ENCODE peak calls at places on chromosomes 4 and X, in eight cellular contexts. J, O, C, L, T, D, U and X are unnamed samples.

GRCh38 chr4:158169931-158170690 is 2.7 kb downstream of the GASK1B start:
- DNase-seq in J (no peak), O (no peak), C (no peak), L (no peak), T (no peak), D (no peak), U (no peak), X (no peak)

GRCh38 chr4:15353207-15353606 is 74.6 kb upstream of the C1QTNF7 start:
- DNase-seq in J (no peak), O (no peak), C (no peak), L (no peak), T (no peak), D (no peak), U (no peak), X (no peak)

GRCh38 chrX:136496359-136496767 is 1.0 kb upstream of the HTATSF1 start:
- DNase-seq in J (no peak), O (no peak), C (no peak), L (no peak), T (no peak), D (no peak), U (no peak), X (no peak)

GRCh38 chrX:69028006-69028760 is 137.1 kb downstream of the PJA1 start:
- DNase-seq in J (no peak), O (no peak), C (no peak), L (no peak), T (no peak), D (no peak), U (no peak), X (no peak)

GRCh38 chrX:16258936-16259335 is 91.7 kb downstream of the MAGEB17 start:
- DNase-seq in J (no peak), O (no peak), C (no peak), L (no peak), T (no peak), D (no peak), U (no peak), X (no peak)

GRCh38 chr4:158809611-158810486 is 41.0 kb downstream of the FNIP2 start:
- DNase-seq in J (no peak), O (no peak), C (no peak), L (no peak), T (no peak), D (peak), U (no peak), X (peak)

GRCh38 chr4:58602022-58602421 is 1491.8 kb upstream of the IGFBP7 start:
- DNase-seq in J (no peak), O (no peak), C (no peak), L (no peak), T (no peak), D (no peak), U (no peak), X (no peak)

GRCh38 chrX:97168646-97169045 is 284.9 kb downstream of the RPA4 start:
- DNase-seq in J (no peak), O (no peak), C (no peak), L (no peak), T (no peak), D (no peak), U (no peak), X (no peak)

GRCh38 chr4:128600996-128601857 is 208.3 kb upstream of the JADE1 start:
- DNase-seq in J (no peak), O (peak), C (no peak), L (peak), T (peak), D (peak), U (peak), X (no peak)

GRCh38 chr4:3250956-3251690 is 2.2 kb downstream of the MSANTD1 start:
- DNase-seq in J (no peak), O (no peak), C (no peak), L (peak), T (peak), D (peak), U (no peak), X (no peak)

GRCh38 chr4:133452669-133453068 is 303.6 kb downstream of the PCDH10 start:
- DNase-seq in J (no peak), O (no peak), C (no peak), L (no peak), T (no peak), D (no peak), U (no peak), X (no peak)

GRCh38 chrX:65695849-65696248 is 28.4 kb downstream of the MSN start:
- DNase-seq in J (no peak), O (no peak), C (no peak), L (no peak), T (no peak), D (no peak), U (no peak), X (no peak)

GRCh38 chrX:23504895-23505294 is 162.4 kb upstream of the PRDX4 start:
- DNase-seq in J (no peak), O (no peak), C (no peak), L (no peak), T (no peak), D (no peak), U (no peak), X (no peak)

GRCh38 chrX:119622356-119623232 is 16.4 kb upstream of the NKRF start:
- DNase-seq in J (no peak), O (peak), C (no peak), L (no peak), T (peak), D (peak), U (no peak), X (peak)

GRCh38 chr4:121199742-121200561 is 35.8 kb upstream of the TNIP3 start:
- DNase-seq in J (no peak), O (no peak), C (no peak), L (no peak), T (no peak), D (no peak), U (no peak), X (no peak)

GRCh38 chr4:168699224-168699878 is 202.5 kb downstream of the PALLD start:
- DNase-seq in J (no peak), O (peak), C (no peak), L (no peak), T (no peak), D (no peak), U (no peak), X (no peak)

GRCh38 chrX:7120578-7121219 is 26.8 kb upstream of the STS start:
- DNase-seq in J (no peak), O (no peak), C (no peak), L (no peak), T (no peak), D (no peak), U (no peak), X (peak)

GRCh38 chr4:11632488-11632887 is 203.8 kb upstream of the HS3ST1 start:
- DNase-seq in J (no peak), O (no peak), C (no peak), L (no peak), T (no peak), D (no peak), U (no peak), X (no peak)

GRCh38 chr4:65789341-65789740 is 119.1 kb upstream of the EPHA5 start:
- DNase-seq in J (no peak), O (no peak), C (no peak), L (no peak), T (no peak), D (no peak), U (no peak), X (no peak)

GRCh38 chrX:78643106-78643505 is 16.0 kb downstream of the RTL3 start:
- DNase-seq in J (no peak), O (no peak), C (no peak), L (no peak), T (no peak), D (no peak), U (no peak), X (peak)

GRCh38 chr4:67684839-67685531 is 16.0 kb downstream of the UBA6 start:
- DNase-seq in J (no peak), O (no peak), C (no peak), L (no peak), T (no peak), D (no peak), U (no peak), X (no peak)

GRCh38 chrX:94551831-94552230 is 877.8 kb downstream of the FAM133A start:
- DNase-seq in J (no peak), O (no peak), C (no peak), L (no peak), T (no peak), D (no peak), U (no peak), X (no peak)

GRCh38 chr4:16226816-16227461 is 668 bp upstream of the TAPT1 start:
- DNase-seq in J (no peak), O (peak), C (no peak), L (peak), T (peak), D (peak), U (no peak), X (peak)

GRCh38 chrX:102832661-102833060 is 104.4 kb upstream of the RAB40AL start:
- DNase-seq in J (no peak), O (no peak), C (no peak), L (no peak), T (no peak), D (no peak), U (no peak), X (peak)

GRCh38 chr4:88522702-88523324 is 763 bp downstream of the PYURF start:
- DNase-seq in J (no peak), O (peak), C (no peak), L (peak), T (peak), D (peak), U (peak), X (peak)

GRCh38 chr4:5237086-5237485 is 185.8 kb downstream of the STK32B start:
- DNase-seq in J (no peak), O (no peak), C (no peak), L (no peak), T (no peak), D (no peak), U (no peak), X (no peak)

GRCh38 chrX:10945463-10945862 is 165.7 kb upstream of the HCCS start:
- DNase-seq in J (no peak), O (no peak), C (no peak), L (no peak), T (no peak), D (no peak), U (no peak), X (no peak)

GRCh38 chrX:152810403-152810802 is 20.2 kb downstream of the CETN2 start:
- DNase-seq in J (no peak), O (no peak), C (no peak), L (no peak), T (no peak), D (no peak), U (no peak), X (no peak)

GRCh38 chrX:10393899-10394298 is 226.5 kb downstream of the MID1 start:
- DNase-seq in J (no peak), O (no peak), C (no peak), L (no peak), T (no peak), D (no peak), U (no peak), X (no peak)

DNA sequence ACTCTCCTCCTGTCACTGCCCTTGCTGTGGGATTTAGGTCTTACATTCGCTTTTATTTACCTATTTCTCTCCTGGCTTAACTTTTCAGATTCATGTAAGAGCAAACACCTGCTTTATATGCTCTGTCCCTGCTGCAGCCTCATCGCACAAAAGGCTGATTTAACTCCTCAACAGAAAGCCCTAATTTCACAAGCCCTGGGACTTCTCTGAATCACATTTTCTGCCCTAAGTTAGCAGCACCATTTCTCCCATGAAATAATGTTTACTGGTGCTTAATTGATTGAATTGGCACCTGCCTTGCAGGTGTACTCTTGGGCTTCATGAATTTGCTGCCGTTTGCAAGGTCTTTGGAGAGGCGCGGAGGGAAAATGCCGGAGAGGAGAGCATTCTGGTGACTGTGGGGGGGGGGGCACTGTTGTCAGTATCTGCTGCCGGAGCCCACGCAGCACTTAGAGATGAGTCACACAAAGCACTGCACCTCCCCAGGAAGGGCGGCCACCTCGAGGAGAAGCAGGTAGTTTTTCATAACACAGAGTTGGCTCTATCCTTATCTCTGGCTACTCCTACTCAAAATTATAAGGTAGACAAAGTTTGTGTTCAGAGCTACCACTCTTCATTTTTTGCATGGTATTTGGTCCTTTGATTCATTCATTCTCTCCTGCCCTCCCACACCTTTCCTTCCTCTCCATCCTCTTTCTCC is 76.4 kb upstream of the SCOC start:
- DNase-seq in J (no peak), O (no peak), C (no peak), L (no peak), T (no peak), D (no peak), U (no peak), X (no peak)
- H3K27ac ChIP-seq in J (peak), O (peak), C (no peak), L (no peak), T (peak), D (no peak), U (no peak), X (no peak)

GRCh38 chr4:30630431-30630830 is 89.7 kb upstream of the PCDH7 start:
- DNase-seq in J (no peak), O (no peak), C (no peak), L (no peak), T (no peak), D (no peak), U (no peak), X (no peak)
- H3K27ac ChIP-seq in J (no peak), O (no peak), C (no peak), L (no peak), T (no peak), D (no peak), U (no peak), X (no peak)

DNA sequence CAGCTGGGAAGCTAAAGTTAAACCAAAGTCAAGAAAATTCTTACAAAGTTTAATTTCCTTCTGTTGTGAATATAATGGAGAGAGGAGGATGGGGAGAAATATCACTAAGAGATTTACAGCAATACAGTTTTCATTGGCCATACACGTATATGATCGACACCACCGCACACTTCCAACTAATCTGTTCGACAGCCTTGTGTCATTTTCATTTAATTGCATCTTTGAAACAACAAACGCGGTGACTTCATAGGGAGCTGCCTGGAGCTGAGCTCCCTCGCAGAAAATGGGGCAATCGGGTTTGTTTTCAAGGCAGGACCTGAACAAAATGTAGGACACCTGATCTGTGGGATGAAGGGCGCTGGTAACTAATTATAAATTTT is 1.3 kb downstream of the PTPN13 start:
- DNase-seq in J (no peak), O (no peak), C (no peak), L (no peak), T (no peak), D (peak), U (no peak), X (peak)
- H3K27ac ChIP-seq in J (peak), O (peak), C (peak), L (no peak), T (peak), D (peak), U (peak), X (peak)

DNA sequence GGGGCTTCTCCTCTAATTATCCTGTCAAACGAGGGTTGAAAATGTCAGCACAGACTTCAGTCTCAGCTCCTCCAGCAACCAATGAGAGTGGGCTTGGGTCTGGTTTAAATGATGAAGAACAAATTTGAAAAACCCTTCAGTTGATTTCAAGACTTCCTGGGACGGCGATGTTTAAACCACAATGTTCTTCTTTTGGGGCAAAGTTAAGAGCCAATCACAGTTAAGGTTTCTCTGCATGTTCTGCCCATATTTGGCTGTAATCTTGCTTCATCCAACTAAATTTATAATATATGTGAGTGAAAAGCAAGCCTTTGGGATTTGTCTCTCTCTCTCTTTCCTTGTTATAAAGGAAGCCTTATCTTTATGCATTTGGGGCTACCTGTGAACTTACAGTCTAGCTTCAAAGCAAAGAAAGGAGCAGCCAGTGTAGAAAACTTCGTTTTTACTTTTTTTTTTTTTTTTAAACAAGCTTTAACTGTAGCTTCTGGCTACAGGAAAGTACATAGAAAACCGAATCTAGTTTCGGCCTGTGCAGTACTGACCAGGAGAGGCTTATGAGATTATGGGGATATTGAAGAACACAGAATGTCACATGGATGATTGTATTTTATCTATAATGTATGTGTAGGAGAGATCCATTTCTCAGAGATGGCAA is 46.8 kb upstream of the FAM9C start:
- DNase-seq in J (no peak), O (no peak), C (no peak), L (no peak), T (no peak), D (no peak), U (no peak), X (no peak)
- H3K27ac ChIP-seq in J (peak), O (peak), C (peak), L (no peak), T (peak), D (peak), U (peak), X (no peak)

DNA sequence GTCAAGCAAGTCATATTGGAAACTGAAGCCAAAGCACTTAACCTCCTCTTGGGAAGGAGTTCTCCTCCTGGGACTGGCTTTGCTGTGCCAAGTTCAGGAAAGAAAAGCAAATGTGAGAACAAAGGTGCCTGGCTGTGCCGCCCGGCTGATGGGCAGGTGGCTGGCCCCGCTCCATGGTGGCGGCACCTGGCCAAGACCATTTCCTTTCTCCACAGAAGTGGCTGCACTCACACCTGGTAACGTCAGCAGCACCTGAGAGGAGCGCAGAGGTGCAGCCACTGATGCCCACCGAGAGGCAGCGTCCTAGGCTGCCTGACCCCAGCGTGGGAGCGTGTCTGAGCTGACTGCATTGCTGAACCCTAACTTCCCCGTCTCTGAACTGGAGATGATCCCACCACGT is 54.3 kb downstream of the DCTD start:
- DNase-seq in J (no peak), O (peak), C (no peak), L (no peak), T (no peak), D (no peak), U (no peak), X (no peak)
- H3K27ac ChIP-seq in J (no peak), O (peak), C (no peak), L (no peak), T (no peak), D (no peak), U (no peak), X (no peak)

GRCh38 chr4:108165601-108166000 is 3.1 kb downstream of the LEF1 start:
- DNase-seq in J (no peak), O (no peak), C (no peak), L (no peak), T (no peak), D (no peak), U (no peak), X (no peak)
- H3K27ac ChIP-seq in J (no peak), O (no peak), C (no peak), L (no peak), T (no peak), D (no peak), U (no peak), X (no peak)